ENCODE peak calls at places on chromosome 17, in four cellular contexts. J, S, B and N are unnamed samples.

GRCh38 chr17:41026668-41027471 is at the start of gene KRTAP1-5:
- DNase-seq in J (no peak), S (no peak), B (no peak), N (no peak)

GRCh38 chr17:37478187-37478586 is 11.5 kb upstream of the DUSP14 start:
- DNase-seq in S (no peak), J (no peak), B (no peak), N (no peak)

GRCh38 chr17:7839199-7839889 is 5.3 kb downstream of the KDM6B start:
- DNase-seq in J (no peak), B (no peak), S (no peak), N (peak)

GRCh38 chr17:56798916-56799315 is 34.8 kb downstream of the C17orf67 start:
- DNase-seq in J (no peak), S (no peak), B (no peak), N (no peak)

GRCh38 chr17:10060526-10060925 is 137.9 kb downstream of the GAS7 start:
- DNase-seq in S (no peak), J (no peak), B (no peak), N (no peak)

GRCh38 chr17:7380855-7381683 is at the start of gene TNK1:
- DNase-seq in J (no peak), B (peak), S (peak), N (no peak)

GRCh38 chr17:7717756-7718350 is 309 bp downstream of the DNAH2 start:
- DNase-seq in B (no peak), J (no peak), S (no peak), N (no peak)

GRCh38 chr17:33521784-33522183 is 228.7 kb upstream of the ASIC2 start:
- DNase-seq in J (no peak), S (no peak), B (peak), N (no peak)

GRCh38 chr17:731943-732787 is at the start of gene TLCD3A:
- DNase-seq in B (peak), S (no peak), J (no peak), N (no peak)

GRCh38 chr17:601462-602303 is 113.0 kb downstream of the VPS53 start:
- DNase-seq in S (no peak), B (peak), J (no peak), N (peak)

GRCh38 chr17:6671431-6671830 is 19.9 kb downstream of the C17orf100 start:
- DNase-seq in B (no peak), S (no peak), J (no peak), N (no peak)

GRCh38 chr17:57108656-57109392 is 23.8 kb downstream of the AKAP1 start:
- DNase-seq in S (no peak), B (no peak), J (no peak), N (no peak)

GRCh38 chr17:39929657-39930407 is 2.3 kb downstream of the LRRC3C start:
- DNase-seq in S (peak), B (no peak), J (no peak), N (no peak)

GRCh38 chr17:75645889-75646625 is 12.8 kb downstream of the SMIM5 start:
- DNase-seq in J (peak), B (peak), S (peak), N (peak)

GRCh38 chr17:5405400-5405799 is 14.1 kb downstream of the NUP88 start:
- DNase-seq in J (no peak), B (no peak), S (peak), N (no peak)

GRCh38 chr17:17382060-17382449 is 78.9 kb downstream of the NT5M start:
- DNase-seq in S (no peak), J (no peak), B (no peak), N (no peak)

GRCh38 chr17:80561541-80562114 is 17.0 kb downstream of the RPTOR start:
- DNase-seq in B (no peak), S (no peak), J (no peak), N (no peak)

GRCh38 chr17:60333628-60334031 is 58.3 kb downstream of the USP32 start:
- DNase-seq in B (peak), J (no peak), S (no peak), N (no peak)

GRCh38 chr17:68327823-68328557 is 36.7 kb downstream of the ARSG start:
- DNase-seq in S (no peak), B (no peak), J (no peak), N (no peak)

GRCh38 chr17:42312285-42313130 is 24.2 kb downstream of the STAT5A start:
- DNase-seq in B (peak), S (peak), J (no peak), N (peak)

GRCh38 chr17:71200597-71200996 is 920.2 kb upstream of the SOX9 start:
- DNase-seq in S (no peak), J (no peak), B (no peak), N (no peak)
- TF ChIP-seq GABPA in S (no peak), J (no peak), B (no peak), N (no peak)

GRCh38 chr17:3723188-3723555 is 531 bp upstream of the HASPIN start:
- DNase-seq in J (no peak), B (no peak), S (no peak), N (no peak)
- H3K27ac ChIP-seq in J (peak), B (peak), S (peak), N (peak)

GRCh38 chr17:31570231-31570630 is 178.8 kb downstream of the RAB11FIP4 start:
- DNase-seq in B (no peak), J (no peak), S (no peak), N (no peak)

GRCh38 chr17:31566247-31566991 is 174.9 kb downstream of the RAB11FIP4 start:
- DNase-seq in S (no peak), J (no peak), B (no peak), N (no peak)

GRCh38 chr17:31566992-31567373 is 175.5 kb downstream of the RAB11FIP4 start:
- DNase-seq in S (no peak), B (peak), J (no peak), N (no peak)

GRCh38 chr17:31565652-31566051 is 174.2 kb downstream of the RAB11FIP4 start:
- DNase-seq in B (no peak), S (no peak), J (no peak), N (no peak)

DNA sequence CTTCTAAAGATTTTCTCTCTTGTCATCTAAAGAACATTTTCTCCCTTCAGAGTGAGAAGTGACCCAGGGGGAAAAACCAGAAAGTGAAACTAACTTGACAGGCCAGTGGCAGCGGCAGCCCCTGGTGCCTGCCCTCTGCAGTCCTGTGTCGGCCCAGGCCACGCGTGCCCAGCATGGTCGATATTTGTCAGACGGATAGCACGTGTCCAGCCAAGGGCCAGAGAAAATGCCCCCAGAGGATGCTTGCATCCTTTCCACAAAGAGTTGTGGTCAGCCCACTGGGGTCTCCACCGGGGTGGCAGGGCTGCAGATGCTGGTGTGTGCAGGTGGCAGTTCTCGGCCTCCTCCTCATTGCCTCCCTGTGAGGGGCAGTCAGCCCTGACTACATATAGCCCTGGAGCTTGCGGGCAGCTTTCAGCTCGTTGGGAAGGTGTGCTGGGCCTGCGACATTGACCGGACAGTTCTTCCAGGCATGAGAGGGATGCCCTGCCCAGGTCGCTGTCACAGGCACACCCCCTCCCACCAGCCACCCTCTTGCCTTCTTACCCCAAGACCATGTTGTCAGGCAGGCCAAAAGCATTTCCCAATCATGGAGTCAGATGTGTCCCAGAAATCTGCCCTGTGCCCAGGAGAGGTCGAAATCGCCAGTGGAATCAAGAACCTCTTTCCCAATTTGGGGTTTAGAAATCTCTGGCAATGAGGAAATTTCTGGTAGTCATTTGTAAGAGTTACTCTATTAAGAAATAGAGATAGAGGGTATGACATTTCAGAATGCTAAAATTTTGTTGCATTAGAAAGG is 176.9 kb downstream of the RAB11FIP4 start:
- DNase-seq in B (peak), S (no peak), J (no peak), N (no peak)
- TF ChIP-seq POLR2AphosphoS5 in B (no peak), S (no peak), J (no peak), N (no peak)

GRCh38 chr17:28500712-28501379 is 5.3 kb upstream of the FOXN1 start:
- DNase-seq in B (peak), S (no peak), J (peak), N (no peak)
- TF ChIP-seq GABPA in B (no peak), S (no peak), J (no peak), N (no peak)

GRCh38 chr17:50690887-50691549 is 16.7 kb downstream of the ANKRD40 start:
- DNase-seq in J (no peak), S (no peak), B (no peak), N (no peak)
- H3K27ac ChIP-seq in J (no peak), S (peak), B (peak), N (no peak)

GRCh38 chr17:2064980-2065785 is 10.3 kb downstream of the HIC1 start:
- DNase-seq in S (no peak), J (no peak), B (peak), N (no peak)
- TF ChIP-seq POLR2AphosphoS5 in S (no peak), J (peak), B (no peak), N (no peak)

GRCh38 chr17:31349454-31349853 is 28.0 kb upstream of the EVI2A start:
- DNase-seq in B (no peak), J (no peak), S (no peak), N (no peak)
- TF ChIP-seq GABPA in B (no peak), J (no peak), S (no peak), N (no peak)

GRCh38 chr17:46024590-46024989 is 25.5 kb downstream of the STH start:
- DNase-seq in B (no peak), J (no peak), S (no peak), N (no peak)
- H3K27ac ChIP-seq in B (no peak), J (no peak), S (no peak), N (peak)

GRCh38 chr17:77387891-77388290 is 247.1 kb downstream of the SEC14L1 start:
- DNase-seq in B (no peak), J (no peak), S (no peak), N (no peak)

GRCh38 chr17:77383613-77384608 is 243.1 kb downstream of the SEC14L1 start:
- DNase-seq in B (no peak), J (no peak), S (no peak), N (no peak)

GRCh38 chr17:77386502-77387192 is 245.9 kb downstream of the SEC14L1 start:
- DNase-seq in S (no peak), J (no peak), B (no peak), N (no peak)

GRCh38 chr17:77388384-77389306 is 247.9 kb downstream of the SEC14L1 start:
- DNase-seq in B (peak), J (no peak), S (peak), N (no peak)

DNA sequence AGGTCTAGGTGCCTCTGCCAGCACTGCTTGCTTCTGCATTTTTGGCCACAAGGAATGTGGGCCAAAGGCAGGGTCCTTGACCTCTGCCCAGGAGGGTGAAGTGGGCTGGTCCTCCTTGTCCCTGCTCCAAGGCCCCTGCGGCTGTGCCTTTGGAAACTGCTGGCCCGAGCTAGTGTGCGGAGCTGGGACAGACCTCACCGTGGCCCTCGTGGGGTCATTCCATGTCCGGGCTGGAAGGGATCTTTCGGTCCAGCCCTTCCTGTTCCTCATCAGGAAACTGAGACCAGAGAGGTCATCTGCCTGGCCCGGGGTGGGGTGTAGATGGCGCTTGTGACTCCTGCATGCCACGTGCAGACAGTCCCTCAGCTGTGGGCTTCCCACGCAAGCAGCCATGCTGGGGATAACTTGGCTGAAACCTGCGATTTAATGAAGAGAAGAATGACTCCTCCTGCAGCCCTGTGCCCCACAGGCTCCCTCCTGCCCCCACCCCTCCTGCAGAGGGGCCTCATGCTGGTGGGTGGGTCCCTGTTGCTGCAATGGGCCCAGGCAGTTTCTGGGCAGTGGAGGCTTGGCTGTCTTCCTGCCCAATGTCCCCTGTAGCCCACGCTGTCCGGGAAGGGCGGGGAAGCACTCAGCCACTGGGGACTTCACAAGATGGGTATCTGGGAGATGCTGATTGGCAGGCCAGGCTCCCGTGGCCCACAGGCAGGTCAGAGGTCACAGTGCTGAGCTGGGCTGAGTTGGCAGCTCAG is 245.2 kb downstream of the SEC14L1 start:
- DNase-seq in B (peak), J (no peak), S (no peak), N (no peak)
- TF ChIP-seq POLR2AphosphoS5 in B (no peak), J (no peak), S (no peak), N (no peak)